ENCODE peak calls at places on chromosomes 13 and 19, in eight cellular contexts. Z is glutamatergic neuron, V is NCI-H1105 treated with DMSO at 0.1 percent for 48 hours, K is IMR-90, R is stromal cell of bone marrow, F is left cardiac atrium, E is endothelial cell, H is Ammon's horn. Y is an unnamed sample.

GRCh38 chr19:37763488-37763887 is 15.9 kb downstream of the ZNF573 start:
- DNase-seq in K (peak), R (no peak), E (no peak), Z (no peak), F (no peak), H (no peak), V (no peak), Y (no peak)

GRCh38 chr13:45812599-45813372 is 38.8 kb downstream of the SIAH3 start:
- DNase-seq in E (peak), K (no peak), H (no peak), F (no peak), Z (no peak), R (no peak), V (no peak), Y (no peak)

GRCh38 chr19:2885736-2886135 is 15.0 kb upstream of the ZNF57 start:
- DNase-seq in F (no peak), H (no peak), R (no peak), Z (no peak), K (no peak), E (no peak), V (no peak), Y (no peak)

GRCh38 chr19:8387688-8388611 is 2.2 kb upstream of the RAB11B start:
- DNase-seq in V (no peak), F (peak), R (no peak), K (no peak), E (no peak), Z (no peak), H (no peak), Y (no peak)

GRCh38 chr19:36051637-36052036 is 2.4 kb downstream of the THAP8 start:
- DNase-seq in Z (no peak), R (no peak), V (no peak), H (no peak), K (no peak), E (no peak), F (no peak), Y (no peak)

GRCh38 chr19:10270180-10270615 is 722 bp upstream of the ICAM1 start:
- DNase-seq in V (no peak), E (no peak), F (peak), K (no peak), Z (no peak), H (peak), R (no peak), Y (no peak)

GRCh38 chr19:51467864-51468544 is 9.8 kb upstream of the SIGLEC8 start:
- DNase-seq in Z (no peak), H (no peak), R (no peak), F (no peak), V (no peak), K (no peak), E (no peak), Y (no peak)

GRCh38 chr13:27536361-27537101 is 83.8 kb downstream of the LNX2 start:
- DNase-seq in F (no peak), H (no peak), V (no peak), K (no peak), Z (no peak), R (no peak), E (no peak), Y (no peak)

GRCh38 chr19:27676334-27676733 is 1536.6 kb downstream of the UQCRFS1 start:
- DNase-seq in Z (no peak), E (no peak), K (no peak), R (no peak), H (no peak), V (no peak), F (no peak), Y (no peak)

GRCh38 chr13:48490241-48490640 is 42.6 kb downstream of the RCBTB2 start:
- DNase-seq in Z (no peak), H (no peak), E (no peak), R (no peak), F (no peak), K (no peak), V (no peak), Y (no peak)

GRCh38 chr13:44188257-44188656 is 185.4 kb upstream of the SERP2 start:
- DNase-seq in V (no peak), E (no peak), Z (no peak), F (no peak), K (peak), H (no peak), R (no peak), Y (no peak)

GRCh38 chr13:31521466-31521865 is 217.9 kb upstream of the RXFP2 start:
- DNase-seq in V (no peak), Z (no peak), H (peak), F (no peak), E (no peak), K (no peak), R (peak), Y (no peak)

GRCh38 chr19:41264581-41265375 is 606 bp downstream of the HNRNPUL1 start:
- DNase-seq in F (peak), H (peak), E (peak), Z (no peak), K (peak), V (peak), R (no peak), Y (no peak)

GRCh38 chr19:44072543-44073401 is 813 bp downstream of the ZNF284 start:
- DNase-seq in Z (no peak), F (no peak), R (no peak), H (no peak), K (no peak), V (no peak), E (no peak), Y (no peak)

GRCh38 chr19:46861691-46862503 is 1.1 kb downstream of the ARHGAP35 start:
- DNase-seq in Z (no peak), H (peak), K (no peak), R (no peak), V (peak), F (no peak), E (no peak), Y (peak)

GRCh38 chr13:73168226-73168992 is 109.6 kb downstream of the KLF5 start:
- DNase-seq in F (no peak), E (no peak), V (no peak), H (no peak), Z (no peak), K (peak), R (no peak), Y (no peak)

GRCh38 chr19:5587071-5587455 is 19.3 kb upstream of the TINCR start:
- DNase-seq in H (no peak), E (no peak), R (no peak), Z (no peak), V (no peak), F (no peak), K (no peak), Y (no peak)

GRCh38 chr13:51759240-51759639 is 44.7 kb downstream of the DHRS12 start:
- DNase-seq in V (no peak), K (peak), H (no peak), Z (no peak), R (no peak), F (no peak), E (no peak), Y (no peak)

GRCh38 chr19:4103073-4103418 is 20.9 kb downstream of the MAP2K2 start:
- DNase-seq in R (no peak), E (no peak), Z (no peak), H (no peak), V (no peak), K (no peak), F (no peak), Y (no peak)

GRCh38 chr19:18700501-18701249 is 17.2 kb downstream of the CRTC1 start:
- DNase-seq in E (peak), Z (peak), K (peak), F (peak), H (peak), R (peak), V (peak), Y (peak)

GRCh38 chr13:70408865-70409264 is 300.6 kb upstream of the KLHL1 start:
- DNase-seq in F (no peak), Z (no peak), V (no peak), K (no peak), E (no peak), R (no peak), H (no peak), Y (no peak)

GRCh38 chr19:16070366-16070990 is 5.8 kb upstream of the TPM4 start:
- DNase-seq in R (no peak), Z (no peak), V (no peak), F (peak), H (no peak), E (no peak), K (no peak), Y (no peak)

GRCh38 chr13:51717786-51718398 is 86.1 kb downstream of the DHRS12 start:
- DNase-seq in Z (peak), F (no peak), K (peak), V (no peak), H (peak), R (peak), E (no peak), Y (no peak)

GRCh38 chr13:71309905-71310304 is 557.1 kb downstream of the DACH1 start:
- DNase-seq in Z (no peak), F (no peak), H (no peak), V (no peak), R (no peak), K (no peak), E (no peak), Y (no peak)

GRCh38 chr19:21580101-21580500 is 74.7 kb downstream of the ZNF429 start:
- DNase-seq in K (no peak), V (no peak), F (no peak), H (no peak), R (no peak), Z (no peak), E (no peak), Y (no peak)

GRCh38 chr19:29528946-29529645 is 3.3 kb downstream of the VSTM2B start:
- DNase-seq in H (no peak), E (peak), Z (peak), V (no peak), K (no peak), R (no peak), F (no peak), Y (no peak)

GRCh38 chr13:45242070-45242469 is 41.2 kb upstream of the KCTD4 start:
- DNase-seq in Z (no peak), H (no peak), V (peak), F (no peak), E (no peak), R (no peak), K (peak), Y (no peak)

GRCh38 chr19:35303357-35303915 is 11.5 kb downstream of the MAG start:
- DNase-seq in Z (no peak), E (no peak), V (no peak), H (no peak), F (no peak), R (no peak), K (no peak), Y (no peak)

GRCh38 chr13:76798037-76798436 is 88.2 kb downstream of the KCTD12 start:
- DNase-seq in H (no peak), V (no peak), R (no peak), K (no peak), Z (no peak), E (no peak), F (no peak), Y (no peak)

GRCh38 chr13:89239361-89240127 is 1568.4 kb downstream of the SLITRK5 start:
- DNase-seq in R (no peak), E (no peak), Z (no peak), V (no peak), H (no peak), K (no peak), F (no peak), Y (no peak)

GRCh38 chr19:3595521-3596061 is 10.3 kb downstream of the GIPC3 start:
- DNase-seq in R (no peak), K (no peak), H (no peak), E (no peak), V (no peak), F (no peak), Z (no peak), Y (no peak)

Y was measured in ecto neural progenitor cell.